ENCODE peak calls at places on chromosomes 5 and 9, in seven cellular contexts. H is RWPE2, T is AG04449, F is GM13977, Y is type B pancreatic cell, S is ascending aorta, K is foreskin keratinocyte. P is an unnamed sample.

GRCh38 chr9:106405871-106406435 is 457.0 kb upstream of the ZNF462 start:
- DNase-seq in H (no peak), T (no peak), F (no peak), Y (no peak), S (no peak), K (peak), P (no peak)

GRCh38 chr5:118533166-118533565 is 455.2 kb downstream of the DTWD2 start:
- DNase-seq in H (no peak), T (no peak), F (no peak), Y (no peak), S (no peak), K (no peak), P (no peak)

GRCh38 chr5:14588145-14588544 is 6.6 kb downstream of the OTULINL start:
- DNase-seq in H (no peak), T (no peak), F (no peak), Y (no peak), S (no peak), K (no peak), P (no peak)

GRCh38 chr5:37400501-37400900 is 21.4 kb downstream of the WDR70 start:
- DNase-seq in H (no peak), T (no peak), F (no peak), Y (no peak), S (no peak), K (no peak), P (no peak)

GRCh38 chr9:85715587-85715986 is 26.2 kb downstream of the AGTPBP1 start:
- DNase-seq in H (no peak), T (no peak), F (no peak), Y (no peak), S (no peak), K (no peak), P (no peak)

GRCh38 chr5:38796000-38796738 is 49.6 kb upstream of the OSMR start:
- DNase-seq in H (no peak), T (no peak), F (no peak), Y (no peak), S (no peak), K (no peak), P (no peak)

GRCh38 chr9:36148652-36149051 is 12.1 kb downstream of the GLIPR2 start:
- DNase-seq in H (peak), T (peak), F (peak), Y (no peak), S (peak), K (peak), P (peak)

GRCh38 chr5:61617039-61617438 is 285.0 kb downstream of the ZSWIM6 start:
- DNase-seq in H (no peak), T (no peak), F (no peak), Y (no peak), S (no peak), K (no peak), P (no peak)

GRCh38 chr5:170519500-170519899 is 15.7 kb downstream of the KCNIP1 start:
- DNase-seq in H (no peak), T (no peak), F (no peak), Y (no peak), S (no peak), K (no peak), P (no peak)

GRCh38 chr9:97633859-97634485 is 351 bp downstream of the NCBP1 start:
- DNase-seq in H (no peak), T (no peak), F (peak), Y (no peak), S (no peak), K (no peak), P (no peak)

GRCh38 chr9:97462914-97463313 is 38.6 kb upstream of the TMOD1 start:
- DNase-seq in H (no peak), T (no peak), F (no peak), Y (no peak), S (no peak), K (no peak), P (no peak)

GRCh38 chr9:126403451-126403850 is 76.8 kb downstream of the MVB12B start:
- DNase-seq in H (no peak), T (no peak), F (no peak), Y (no peak), S (no peak), K (no peak), P (no peak)

GRCh38 chr9:7976167-7976755 is 176.7 kb upstream of the DMAC1 start:
- DNase-seq in H (no peak), T (no peak), F (peak), Y (no peak), S (no peak), K (no peak), P (no peak)

GRCh38 chr9:6922680-6923079 is 164.9 kb downstream of the KDM4C start:
- DNase-seq in H (no peak), T (no peak), F (no peak), Y (no peak), S (no peak), K (no peak), P (no peak)

GRCh38 chr5:6713274-6714181 is at the start of gene TENT4A:
- DNase-seq in H (no peak), T (no peak), F (peak), Y (peak), S (peak), K (no peak), P (no peak)

GRCh38 chr9:38043931-38044623 is 24.9 kb downstream of the SHB start:
- DNase-seq in H (no peak), T (no peak), F (no peak), Y (no peak), S (no peak), K (no peak), P (no peak)

GRCh38 chr9:27368317-27368985 is 71.5 kb upstream of the EQTN start:
- DNase-seq in H (no peak), T (no peak), F (no peak), Y (no peak), S (no peak), K (no peak), P (no peak)

GRCh38 chr9:132099741-132100407 is 20.2 kb upstream of the MED27 start:
- DNase-seq in H (no peak), T (no peak), F (no peak), Y (no peak), S (no peak), K (no peak), P (no peak)

GRCh38 chr9:77486968-77487367 is 161.2 kb downstream of the GNA14 start:
- DNase-seq in H (no peak), T (no peak), F (no peak), Y (no peak), S (no peak), K (peak), P (no peak)

GRCh38 chr5:39896104-39896503 is 471.3 kb upstream of the DAB2 start:
- DNase-seq in H (no peak), T (no peak), F (no peak), Y (no peak), S (no peak), K (no peak), P (no peak)

GRCh38 chr5:52709171-52709925 is 78.4 kb upstream of the ITGA1 start:
- DNase-seq in H (no peak), T (no peak), F (peak), Y (no peak), S (no peak), K (peak), P (peak)

GRCh38 chr9:21747171-21747570 is 55.3 kb upstream of the MTAP start:
- DNase-seq in H (no peak), T (no peak), F (no peak), Y (no peak), S (no peak), K (peak), P (no peak)

GRCh38 chr5:117623042-117623815 is 1048.6 kb upstream of the SEMA6A start:
- DNase-seq in H (no peak), T (no peak), F (no peak), Y (no peak), S (no peak), K (peak), P (peak)

GRCh38 chr9:79662553-79662956 is 90.8 kb downstream of the TLE4 start:
- DNase-seq in H (no peak), T (no peak), F (no peak), Y (no peak), S (no peak), K (no peak), P (no peak)

GRCh38 chr5:113608113-113608551 is 94.6 kb downstream of the YTHDC2 start:
- DNase-seq in H (no peak), T (no peak), F (no peak), Y (no peak), S (no peak), K (no peak), P (no peak)

GRCh38 chr9:132977626-132978450 is 656 bp upstream of the GFI1B start:
- DNase-seq in H (no peak), T (no peak), F (peak), Y (no peak), S (no peak), K (peak), P (peak)

GRCh38 chr9:133135193-133135745 is 14.2 kb upstream of the RALGDS start:
- DNase-seq in H (peak), T (no peak), F (no peak), Y (no peak), S (peak), K (peak), P (peak)

GRCh38 chr5:161002571-161003074 is 150.6 kb upstream of the ATP10B start:
- DNase-seq in H (no peak), T (no peak), F (no peak), Y (no peak), S (no peak), K (no peak), P (no peak)

GRCh38 chr5:137890850-137891249 is 1.6 kb downstream of the PKD2L2 start:
- DNase-seq in H (no peak), T (no peak), F (no peak), Y (no peak), S (no peak), K (no peak), P (no peak)

GRCh38 chr9:120580591-120580896 is 577 bp upstream of the CDK5RAP2 start:
- DNase-seq in H (no peak), T (no peak), F (no peak), Y (no peak), S (no peak), K (no peak), P (no peak)

GRCh38 chr9:92669527-92669889 is 423 bp downstream of the IPPK start:
- DNase-seq in H (no peak), T (no peak), F (no peak), Y (no peak), S (peak), K (no peak), P (peak)

GRCh38 chr5:93428868-93429267 is 152.2 kb downstream of the NR2F1-AS1 start:
- DNase-seq in H (no peak), T (no peak), F (no peak), Y (no peak), S (no peak), K (no peak), P (no peak)

GRCh38 chr9:15935661-15936315 is 382.9 kb downstream of the CCDC171 start:
- DNase-seq in H (no peak), T (no peak), F (no peak), Y (no peak), S (no peak), K (no peak), P (no peak)

GRCh38 chr5:41284938-41285337 is 71.6 kb upstream of the C6 start:
- DNase-seq in H (no peak), T (no peak), F (no peak), Y (no peak), S (no peak), K (no peak), P (no peak)

GRCh38 chr5:171388816-171389168 is 1.1 kb downstream of the NPM1 start:
- DNase-seq in H (no peak), T (no peak), F (peak), Y (no peak), S (no peak), K (no peak), P (no peak)

GRCh38 chr5:107975568-107975967 is 304.8 kb upstream of the EFNA5 start:
- DNase-seq in H (no peak), T (no peak), F (no peak), Y (no peak), S (no peak), K (no peak), P (no peak)

GRCh38 chr9:34809504-34810186 is 99.7 kb upstream of the CCL21 start:
- DNase-seq in H (peak), T (no peak), F (peak), Y (no peak), S (no peak), K (peak), P (no peak)

DNA sequence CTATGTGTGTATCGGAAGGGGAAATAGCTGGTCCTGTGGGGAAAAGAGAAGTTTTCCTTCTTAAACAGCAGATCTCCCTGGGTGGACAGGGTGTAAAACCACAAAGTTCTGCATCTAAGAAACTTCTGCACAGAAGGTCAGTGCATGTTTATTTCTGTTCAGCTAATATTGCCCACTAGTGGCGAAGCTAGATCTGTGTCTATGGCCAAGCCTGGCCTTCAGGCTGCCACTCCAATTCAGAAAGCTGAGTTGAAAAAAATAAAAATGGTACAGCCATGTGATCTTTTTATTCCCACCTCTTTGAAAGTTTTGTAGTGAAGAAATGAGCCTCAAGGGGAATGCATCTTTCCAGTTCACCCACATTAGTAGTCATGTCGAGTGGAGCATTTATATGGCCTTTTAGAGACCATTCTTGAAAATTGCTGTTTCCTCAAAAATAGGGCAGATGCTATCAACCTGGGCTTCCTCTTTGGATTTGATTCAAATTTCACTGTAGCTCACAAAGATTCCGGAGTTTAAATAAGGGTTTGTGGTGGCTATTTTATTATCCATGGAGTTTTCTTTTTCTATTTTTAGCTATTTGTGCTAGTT is 488.0 kb downstream of the PRELID2 start:
- DNase-seq in H (no peak), T (no peak), F (no peak), Y (no peak), S (no peak), K (peak), P (peak)
- TF ChIP-seq CTCF in H (peak), T (peak), F (peak), Y (peak), S (no peak), K (peak), P (peak)

DNA sequence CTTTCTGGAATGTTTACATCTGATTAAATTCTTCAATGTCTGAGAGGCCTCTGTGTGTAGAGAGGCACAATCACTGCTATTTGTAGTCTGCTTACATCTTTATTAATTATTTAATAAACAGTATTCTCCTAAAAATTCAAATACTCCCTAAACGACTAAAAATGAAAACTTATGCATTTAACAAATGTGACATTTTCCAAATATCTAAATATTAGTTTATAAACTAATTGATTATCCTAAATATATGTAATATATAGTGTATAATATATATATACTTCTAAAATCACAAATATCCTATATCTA is 57.7 kb upstream of the ZBED3 start:
- DNase-seq in H (no peak), T (no peak), F (no peak), Y (no peak), S (no peak), K (no peak), P (no peak)
- TF ChIP-seq CTCF in H (peak), T (no peak), F (no peak), Y (peak), S (no peak), K (no peak), P (no peak)

DNA sequence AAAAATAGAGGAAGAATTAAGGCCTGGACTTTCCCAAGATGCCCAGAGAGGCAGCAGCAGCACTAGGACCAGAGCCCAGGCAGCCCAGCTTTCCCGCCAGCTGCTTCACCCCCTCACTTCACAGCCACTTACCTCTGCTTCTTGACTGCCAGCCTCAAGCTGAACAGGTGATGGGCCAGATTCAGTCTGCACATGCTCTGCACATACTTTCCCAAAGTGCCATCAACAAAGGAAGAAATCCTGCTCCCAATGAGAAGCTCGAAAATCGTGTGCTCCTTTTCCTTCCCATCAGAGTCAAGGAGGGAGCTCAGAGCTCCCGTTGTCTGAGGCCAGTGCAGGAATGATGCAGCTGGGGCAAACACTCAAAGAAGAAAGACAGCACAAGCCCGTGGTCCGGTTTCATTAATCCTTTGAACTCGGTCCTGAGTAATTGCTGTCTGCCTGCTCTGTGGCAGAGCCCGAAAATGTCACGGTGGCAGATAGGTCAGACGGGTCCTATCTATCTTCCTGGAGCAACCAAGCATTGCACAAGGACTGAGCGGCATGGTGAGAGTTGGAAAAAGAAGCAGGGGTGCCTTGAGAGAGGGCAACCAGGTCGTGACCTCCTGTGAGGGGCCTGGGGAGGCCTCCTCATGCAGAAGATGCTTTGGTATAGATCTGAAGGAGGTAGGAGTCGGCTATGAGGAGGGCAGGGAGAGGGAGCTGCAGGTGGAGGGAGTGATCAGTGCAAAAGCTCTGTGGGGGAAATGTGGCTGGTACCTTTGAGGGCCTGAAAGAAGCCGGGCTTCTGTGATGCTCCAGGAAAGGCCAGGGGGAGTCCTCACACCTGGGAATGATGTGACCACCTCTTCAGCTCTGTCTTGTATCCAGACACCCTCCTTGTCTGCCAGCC is 3.8 kb upstream of the SLC25A48 start:
- DNase-seq in H (peak), T (no peak), F (no peak), Y (peak), S (peak), K (no peak), P (no peak)
- TF ChIP-seq CTCF in H (peak), T (no peak), F (no peak), Y (peak), S (no peak), K (no peak), P (peak)

GRCh38 chr9:114894206-114894605 is 36.2 kb downstream of the TNFSF8 start:
- DNase-seq in H (no peak), T (no peak), F (no peak), Y (no peak), S (no peak), K (no peak), P (no peak)

GRCh38 chr9:114895605-114896004 is 34.8 kb downstream of the TNFSF8 start:
- DNase-seq in H (no peak), T (no peak), F (no peak), Y (no peak), S (no peak), K (no peak), P (no peak)

GRCh38 chr9:114896344-114896743 is 34.0 kb downstream of the TNFSF8 start:
- DNase-seq in H (no peak), T (no peak), F (no peak), Y (no peak), S (no peak), K (no peak), P (no peak)

GRCh38 chr9:114893622-114894021 is 36.8 kb downstream of the TNFSF8 start:
- DNase-seq in H (no peak), T (no peak), F (no peak), Y (no peak), S (no peak), K (peak), P (no peak)

GRCh38 chr9:114894801-114895433 is 35.5 kb downstream of the TNFSF8 start:
- DNase-seq in H (no peak), T (peak), F (no peak), Y (no peak), S (peak), K (peak), P (peak)
- TF ChIP-seq CTCF in H (no peak), T (no peak), F (no peak), Y (no peak), S (no peak), K (no peak), P (no peak)

P was measured in Calu3.